ENCODE peak calls at places on chromosomes 1 and 21, in ten cellular contexts. One of them, this sample, is unnamed.

GRCh38 chr1:205688681-205689080 is 8.4 kb upstream of the SLC45A3 start:
- DNase-seq in BE2C: no peak
- DNase-seq in omental fat pad: no peak
- DNase-seq in CD4-positive, alpha-beta T cell: no peak
- DNase-seq in progenitor cell of endocrine pancreas: no peak
- DNase-seq in WTC11: no peak
- DNase-seq in HFF-Myc: no peak
- DNase-seq in mammary epithelial cell: no peak
- DNase-seq in cardiac muscle cell: no peak
- DNase-seq in neural crest cell: no peak
- DNase-seq in this sample: no peak

GRCh38 chr21:26814374-26814773 is 30.8 kb downstream of the ADAMTS1 start:
- DNase-seq in BE2C: no peak
- DNase-seq in omental fat pad: no peak
- DNase-seq in CD4-positive, alpha-beta T cell: no peak
- DNase-seq in progenitor cell of endocrine pancreas: no peak
- DNase-seq in WTC11: no peak
- DNase-seq in HFF-Myc: no peak
- DNase-seq in mammary epithelial cell: no peak
- DNase-seq in cardiac muscle cell: peak; percentile 60
- DNase-seq in neural crest cell: no peak
- DNase-seq in this sample: no peak

GRCh38 chr1:159054427-159054826 is 22.1 kb downstream of the AIM2 start:
- DNase-seq in BE2C: no peak
- DNase-seq in omental fat pad: no peak
- DNase-seq in CD4-positive, alpha-beta T cell: no peak
- DNase-seq in progenitor cell of endocrine pancreas: no peak
- DNase-seq in WTC11: no peak
- DNase-seq in HFF-Myc: no peak
- DNase-seq in mammary epithelial cell: peak; percentile 16
- DNase-seq in cardiac muscle cell: peak; percentile 40
- DNase-seq in neural crest cell: no peak
- DNase-seq in this sample: no peak

GRCh38 chr21:14491269-14491681 is 54.8 kb downstream of the SAMSN1 start:
- DNase-seq in BE2C: no peak
- DNase-seq in omental fat pad: no peak
- DNase-seq in CD4-positive, alpha-beta T cell: no peak
- DNase-seq in progenitor cell of endocrine pancreas: no peak
- DNase-seq in WTC11: no peak
- DNase-seq in HFF-Myc: no peak
- DNase-seq in mammary epithelial cell: no peak
- DNase-seq in cardiac muscle cell: no peak
- DNase-seq in neural crest cell: no peak
- DNase-seq in this sample: no peak

GRCh38 chr1:103180660-103181059 is 72.3 kb upstream of the COL11A1 start:
- DNase-seq in BE2C: no peak
- DNase-seq in omental fat pad: no peak
- DNase-seq in CD4-positive, alpha-beta T cell: no peak
- DNase-seq in progenitor cell of endocrine pancreas: no peak
- DNase-seq in WTC11: no peak
- DNase-seq in HFF-Myc: peak; percentile 85
- DNase-seq in mammary epithelial cell: peak; percentile 24
- DNase-seq in cardiac muscle cell: peak; percentile 22
- DNase-seq in neural crest cell: no peak
- DNase-seq in this sample: no peak

GRCh38 chr1:209552406-209553264 is 30.9 kb upstream of the CAMK1G start:
- DNase-seq in BE2C: no peak
- DNase-seq in omental fat pad: no peak
- DNase-seq in CD4-positive, alpha-beta T cell: no peak
- DNase-seq in progenitor cell of endocrine pancreas: no peak
- DNase-seq in WTC11: no peak
- DNase-seq in HFF-Myc: no peak
- DNase-seq in mammary epithelial cell: peak; percentile 51
- DNase-seq in cardiac muscle cell: no peak
- DNase-seq in neural crest cell: no peak
- DNase-seq in this sample: no peak

GRCh38 chr1:202009326-202010031 is 908 bp upstream of the ELF3 start:
- DNase-seq in BE2C: peak; percentile 82
- DNase-seq in omental fat pad: peak; percentile 68
- DNase-seq in CD4-positive, alpha-beta T cell: peak; percentile 33
- DNase-seq in progenitor cell of endocrine pancreas: peak; percentile 68
- DNase-seq in WTC11: peak; percentile 85
- DNase-seq in HFF-Myc: peak; percentile 59
- DNase-seq in mammary epithelial cell: peak; percentile 80
- DNase-seq in cardiac muscle cell: peak; percentile 85
- DNase-seq in neural crest cell: peak; percentile 82
- DNase-seq in this sample: peak; percentile 74

GRCh38 chr1:3852711-3853498 is 4.1 kb downstream of the CEP104 start:
- DNase-seq in BE2C: no peak
- DNase-seq in omental fat pad: no peak
- DNase-seq in CD4-positive, alpha-beta T cell: no peak
- DNase-seq in progenitor cell of endocrine pancreas: no peak
- DNase-seq in WTC11: no peak
- DNase-seq in HFF-Myc: no peak
- DNase-seq in mammary epithelial cell: no peak
- DNase-seq in cardiac muscle cell: no peak
- DNase-seq in neural crest cell: no peak
- DNase-seq in this sample: no peak

GRCh38 chr1:116873680-116874271 is 35.9 kb upstream of the PTGFRN start:
- DNase-seq in BE2C: no peak
- DNase-seq in omental fat pad: no peak
- DNase-seq in CD4-positive, alpha-beta T cell: no peak
- DNase-seq in progenitor cell of endocrine pancreas: no peak
- DNase-seq in WTC11: no peak
- DNase-seq in HFF-Myc: no peak
- DNase-seq in mammary epithelial cell: peak; percentile 70
- DNase-seq in cardiac muscle cell: no peak
- DNase-seq in neural crest cell: no peak
- DNase-seq in this sample: no peak

GRCh38 chr1:20481643-20482498 is 4.1 kb downstream of the CAMK2N1 start:
- DNase-seq in BE2C: no peak
- DNase-seq in omental fat pad: no peak
- DNase-seq in CD4-positive, alpha-beta T cell: no peak
- DNase-seq in progenitor cell of endocrine pancreas: no peak
- DNase-seq in WTC11: no peak
- DNase-seq in HFF-Myc: no peak
- DNase-seq in mammary epithelial cell: peak; percentile 22
- DNase-seq in cardiac muscle cell: no peak
- DNase-seq in neural crest cell: no peak
- DNase-seq in this sample: no peak

GRCh38 chr1:20485527-20486456 is at the start of gene CAMK2N1:
- DNase-seq in BE2C: peak; percentile 58
- DNase-seq in omental fat pad: no peak
- DNase-seq in CD4-positive, alpha-beta T cell: peak; percentile 62
- DNase-seq in progenitor cell of endocrine pancreas: peak; percentile 52
- DNase-seq in WTC11: peak; percentile 65
- DNase-seq in HFF-Myc: no peak
- DNase-seq in mammary epithelial cell: peak; percentile 79
- DNase-seq in cardiac muscle cell: peak; percentile 78
- DNase-seq in neural crest cell: peak; percentile 47
- DNase-seq in this sample: peak; percentile 83

GRCh38 chr1:20483098-20483832 is 2.7 kb downstream of the CAMK2N1 start:
- DNase-seq in BE2C: no peak
- DNase-seq in omental fat pad: no peak
- DNase-seq in CD4-positive, alpha-beta T cell: no peak
- DNase-seq in progenitor cell of endocrine pancreas: no peak
- DNase-seq in WTC11: no peak
- DNase-seq in HFF-Myc: no peak
- DNase-seq in mammary epithelial cell: peak; percentile 35
- DNase-seq in cardiac muscle cell: no peak
- DNase-seq in neural crest cell: no peak
- DNase-seq in this sample: no peak

GRCh38 chr1:20484526-20485462 is 1.2 kb downstream of the CAMK2N1 start:
- DNase-seq in BE2C: no peak
- DNase-seq in omental fat pad: no peak
- DNase-seq in CD4-positive, alpha-beta T cell: no peak
- DNase-seq in progenitor cell of endocrine pancreas: peak; percentile 27
- DNase-seq in WTC11: no peak
- DNase-seq in HFF-Myc: no peak
- DNase-seq in mammary epithelial cell: no peak
- DNase-seq in cardiac muscle cell: peak; percentile 17
- DNase-seq in neural crest cell: peak; percentile 35
- DNase-seq in this sample: peak; percentile 62

GRCh38 chr1:20483833-20484525 is 2.0 kb downstream of the CAMK2N1 start:
- DNase-seq in BE2C: peak; percentile 39
- DNase-seq in omental fat pad: no peak
- DNase-seq in CD4-positive, alpha-beta T cell: no peak
- DNase-seq in progenitor cell of endocrine pancreas: peak; percentile 28
- DNase-seq in WTC11: peak; percentile 58
- DNase-seq in HFF-Myc: no peak
- DNase-seq in mammary epithelial cell: peak; percentile 34
- DNase-seq in cardiac muscle cell: peak; percentile 37
- DNase-seq in neural crest cell: peak; percentile 42
- DNase-seq in this sample: peak; percentile 73
- TF ChIP-seq CTCF in BE2C: peak; percentile 8
- TF ChIP-seq CTCF in omental fat pad: no peak
- TF ChIP-seq CTCF in CD4-positive, alpha-beta T cell: no peak
- TF ChIP-seq CTCF in progenitor cell of endocrine pancreas: peak; percentile 42
- TF ChIP-seq CTCF in WTC11: no peak
- TF ChIP-seq CTCF in HFF-Myc: peak; percentile 13
- TF ChIP-seq CTCF in mammary epithelial cell: no peak
- TF ChIP-seq CTCF in cardiac muscle cell: peak; percentile 24
- TF ChIP-seq CTCF in neural crest cell: peak; percentile 20
- TF ChIP-seq CTCF in this sample: no peak

GRCh38 chr1:182388392-182389134 is 3.0 kb downstream of the GLUL start:
- DNase-seq in BE2C: no peak
- DNase-seq in omental fat pad: no peak
- DNase-seq in CD4-positive, alpha-beta T cell: no peak
- DNase-seq in progenitor cell of endocrine pancreas: no peak
- DNase-seq in WTC11: no peak
- DNase-seq in HFF-Myc: no peak
- DNase-seq in mammary epithelial cell: no peak
- DNase-seq in cardiac muscle cell: no peak
- DNase-seq in neural crest cell: no peak
- DNase-seq in this sample: no peak

GRCh38 chr1:182389619-182390047 is 2.0 kb downstream of the GLUL start:
- DNase-seq in BE2C: no peak
- DNase-seq in omental fat pad: no peak
- DNase-seq in CD4-positive, alpha-beta T cell: no peak
- DNase-seq in progenitor cell of endocrine pancreas: no peak
- DNase-seq in WTC11: no peak
- DNase-seq in HFF-Myc: no peak
- DNase-seq in mammary epithelial cell: peak; percentile 20
- DNase-seq in cardiac muscle cell: no peak
- DNase-seq in neural crest cell: no peak
- DNase-seq in this sample: no peak

GRCh38 chr1:182392045-182393028 is 747 bp upstream of the GLUL start:
- DNase-seq in BE2C: no peak
- DNase-seq in omental fat pad: no peak
- DNase-seq in CD4-positive, alpha-beta T cell: no peak
- DNase-seq in progenitor cell of endocrine pancreas: no peak
- DNase-seq in WTC11: peak; percentile 67
- DNase-seq in HFF-Myc: no peak
- DNase-seq in mammary epithelial cell: peak; percentile 17
- DNase-seq in cardiac muscle cell: peak; percentile 73
- DNase-seq in neural crest cell: no peak
- DNase-seq in this sample: no peak

GRCh38 chr1:182391362-182392044 is at the start of gene GLUL:
- DNase-seq in BE2C: peak; percentile 97
- DNase-seq in omental fat pad: peak; percentile 87
- DNase-seq in CD4-positive, alpha-beta T cell: peak; percentile 55
- DNase-seq in progenitor cell of endocrine pancreas: peak; percentile 96
- DNase-seq in WTC11: peak; percentile 95
- DNase-seq in HFF-Myc: peak; percentile 39
- DNase-seq in mammary epithelial cell: peak; percentile 88
- DNase-seq in cardiac muscle cell: peak; percentile 97
- DNase-seq in neural crest cell: peak; percentile 91
- DNase-seq in this sample: peak; percentile 98

GRCh38 chr1:182391028-182391361 is 595 bp downstream of the GLUL start:
- DNase-seq in BE2C: no peak
- DNase-seq in omental fat pad: no peak
- DNase-seq in CD4-positive, alpha-beta T cell: peak; percentile 23
- DNase-seq in progenitor cell of endocrine pancreas: no peak
- DNase-seq in WTC11: no peak
- DNase-seq in HFF-Myc: no peak
- DNase-seq in mammary epithelial cell: no peak
- DNase-seq in cardiac muscle cell: no peak
- DNase-seq in neural crest cell: no peak
- DNase-seq in this sample: peak; percentile 62
- TF ChIP-seq CTCF in BE2C: no peak
- TF ChIP-seq CTCF in omental fat pad: no peak
- TF ChIP-seq CTCF in CD4-positive, alpha-beta T cell: no peak
- TF ChIP-seq CTCF in progenitor cell of endocrine pancreas: peak; percentile 34
- TF ChIP-seq CTCF in WTC11: no peak
- TF ChIP-seq CTCF in HFF-Myc: no peak
- TF ChIP-seq CTCF in mammary epithelial cell: no peak
- TF ChIP-seq CTCF in cardiac muscle cell: no peak
- TF ChIP-seq CTCF in neural crest cell: peak; percentile 35
- TF ChIP-seq CTCF in this sample: peak; percentile 13

DNA sequence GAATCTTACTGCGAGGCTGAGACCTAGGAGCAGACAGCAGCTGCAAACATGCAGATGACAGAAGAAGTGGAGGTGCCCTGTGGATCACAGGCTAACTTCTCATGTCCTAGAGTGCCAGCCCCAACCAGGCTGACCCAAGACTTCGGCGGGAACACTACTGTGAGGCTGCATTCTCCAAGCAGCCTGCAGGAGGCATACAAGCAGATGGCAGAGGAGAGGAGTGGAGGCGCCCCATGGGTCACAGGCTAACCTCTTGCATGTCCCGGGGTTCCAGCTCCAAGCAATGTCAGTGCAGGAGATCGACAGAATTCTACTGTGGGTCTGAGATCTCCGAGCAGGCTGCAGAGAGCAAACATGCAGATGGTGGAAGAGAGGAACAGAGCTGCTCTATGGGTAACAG is 98.1 kb upstream of the ZNF678 start:
- DNase-seq in BE2C: no peak
- DNase-seq in omental fat pad: no peak
- DNase-seq in CD4-positive, alpha-beta T cell: no peak
- DNase-seq in progenitor cell of endocrine pancreas: no peak
- DNase-seq in WTC11: peak; percentile 64
- DNase-seq in HFF-Myc: no peak
- DNase-seq in mammary epithelial cell: no peak
- DNase-seq in cardiac muscle cell: no peak
- DNase-seq in neural crest cell: no peak
- DNase-seq in this sample: no peak
- TF ChIP-seq CTCF in BE2C: peak; percentile 14
- TF ChIP-seq CTCF in omental fat pad: no peak
- TF ChIP-seq CTCF in CD4-positive, alpha-beta T cell: no peak
- TF ChIP-seq CTCF in progenitor cell of endocrine pancreas: peak; percentile 8
- TF ChIP-seq CTCF in WTC11: peak; percentile 40
- TF ChIP-seq CTCF in HFF-Myc: peak; percentile 8
- TF ChIP-seq CTCF in mammary epithelial cell: peak; percentile 12
- TF ChIP-seq CTCF in cardiac muscle cell: peak; percentile 3
- TF ChIP-seq CTCF in neural crest cell: no peak
- TF ChIP-seq CTCF in this sample: peak; percentile 19

DNA sequence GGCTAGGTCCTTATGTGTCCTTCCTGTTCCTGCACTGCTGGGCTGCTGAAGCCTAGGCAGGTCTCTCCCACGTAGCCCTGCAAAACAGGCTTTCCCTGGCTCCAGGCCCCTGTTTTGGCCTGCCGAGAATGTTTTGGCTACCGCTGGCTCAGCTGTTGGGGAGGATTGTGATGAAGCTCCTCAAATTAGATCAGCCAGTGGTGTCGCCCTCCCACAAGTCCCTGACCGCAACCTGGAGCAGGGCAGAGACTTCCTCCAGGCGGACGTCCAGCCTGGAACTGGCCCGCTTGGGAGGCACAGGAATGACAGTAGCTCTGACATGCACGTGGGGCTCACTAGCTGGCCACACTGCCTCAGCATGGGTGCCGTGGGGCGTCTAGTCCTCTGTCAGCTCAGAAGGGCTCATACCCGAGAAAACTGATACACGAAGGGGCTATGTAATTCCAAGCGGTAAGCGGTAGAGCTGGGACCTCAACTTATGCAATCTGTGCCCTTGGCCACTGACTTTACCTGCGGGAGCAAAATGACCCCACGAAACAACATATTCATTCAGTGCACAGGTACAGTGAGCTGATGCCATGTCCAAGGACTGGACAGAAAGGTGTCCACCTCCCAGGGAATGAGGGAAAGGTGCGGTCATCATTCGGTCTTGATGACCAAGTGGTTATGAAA is 26.6 kb downstream of the DHRS3 start:
- DNase-seq in BE2C: no peak
- DNase-seq in omental fat pad: no peak
- DNase-seq in CD4-positive, alpha-beta T cell: no peak
- DNase-seq in progenitor cell of endocrine pancreas: no peak
- DNase-seq in WTC11: no peak
- DNase-seq in HFF-Myc: no peak
- DNase-seq in mammary epithelial cell: peak; percentile 36
- DNase-seq in cardiac muscle cell: peak; percentile 69
- DNase-seq in neural crest cell: no peak
- DNase-seq in this sample: no peak
- TF ChIP-seq CTCF in BE2C: no peak
- TF ChIP-seq CTCF in omental fat pad: no peak
- TF ChIP-seq CTCF in CD4-positive, alpha-beta T cell: no peak
- TF ChIP-seq CTCF in progenitor cell of endocrine pancreas: no peak
- TF ChIP-seq CTCF in WTC11: no peak
- TF ChIP-seq CTCF in HFF-Myc: no peak
- TF ChIP-seq CTCF in mammary epithelial cell: no peak
- TF ChIP-seq CTCF in cardiac muscle cell: no peak
- TF ChIP-seq CTCF in neural crest cell: no peak
- TF ChIP-seq CTCF in this sample: no peak

This sample was measured in glutamatergic neuron.